ENCODE peak calls at places on chromosomes 4 and X, in ten cellular contexts. P is GM18507; V is hippocampal formation; K is nephron progenitor cell; O is ELF-1; L is lung microvascular endothelial cell; E is uterus; Y is D341Med; Q is activated CD4-positive, CD25-positive, alpha-beta regulatory T cell; M is adrenal gland. S is an unnamed sample.

GRCh38 chr4:185031611-185032010 is 13.3 kb downstream of the HELT start:
- DNase-seq in P (no peak), V (no peak), K (no peak), O (no peak), L (no peak), E (no peak), Y (no peak), Q (no peak), M (no peak), S (no peak)

GRCh38 chrX:110699109-110699508 is 96.5 kb downstream of the CHRDL1 start:
- DNase-seq in P (no peak), V (no peak), K (no peak), O (no peak), L (no peak), E (no peak), Y (no peak), Q (no peak), M (no peak), S (no peak)

GRCh38 chr4:75087416-75087815 is 154.5 kb downstream of the PARM1 start:
- DNase-seq in P (no peak), V (no peak), K (no peak), O (no peak), L (no peak), E (no peak), Y (no peak), Q (no peak), M (no peak), S (no peak)

GRCh38 chr4:38013461-38014366 is 53.5 kb downstream of the PTTG2 start:
- DNase-seq in P (no peak), V (no peak), K (no peak), O (no peak), L (no peak), E (peak), Y (no peak), Q (no peak), M (peak), S (no peak)

GRCh38 chrX:6981718-6982406 is 165.7 kb upstream of the STS start:
- DNase-seq in P (no peak), V (no peak), K (no peak), O (no peak), L (no peak), E (no peak), Y (no peak), Q (no peak), M (no peak), S (no peak)

GRCh38 chr4:17153572-17153971 is 255.1 kb upstream of the LDB2 start:
- DNase-seq in P (no peak), V (no peak), K (no peak), O (no peak), L (no peak), E (no peak), Y (no peak), Q (no peak), M (no peak), S (no peak)

GRCh38 chrX:125289920-125290319 is 29.8 kb upstream of the TEX13C start:
- DNase-seq in P (no peak), V (no peak), K (no peak), O (no peak), L (no peak), E (no peak), Y (no peak), Q (no peak), M (no peak), S (no peak)

GRCh38 chrX:40087574-40088298 is 10.0 kb downstream of the BCOR start:
- DNase-seq in P (no peak), V (no peak), K (no peak), O (peak), L (no peak), E (no peak), Y (no peak), Q (no peak), M (no peak), S (no peak)

GRCh38 chr4:86218721-86219481 is 141.0 kb downstream of the MAPK10 start:
- DNase-seq in P (no peak), V (no peak), K (no peak), O (no peak), L (no peak), E (no peak), Y (no peak), Q (no peak), M (peak), S (peak)

GRCh38 chrX:155577682-155578081 is 35.1 kb downstream of the TMLHE start:
- DNase-seq in P (no peak), V (no peak), K (no peak), O (peak), L (no peak), E (no peak), Y (peak), Q (no peak), M (no peak), S (no peak)

S was measured in NCI-H460.